ENCODE peak calls at places on chromosomes 3 and 15, in nine cellular contexts. P, V, N, S, J, Z, W, R and M are unnamed samples.

GRCh38 chr3:157310329-157311065 is 126.2 kb upstream of the PTX3 start:
- DNase-seq in P (no peak), W (no peak), N (no peak), Z (peak; percentile 30), J (peak; percentile 15), V (no peak), S (no peak), R (no peak), M (peak; percentile 5)

GRCh38 chr15:37764733-37765191 is 169.7 kb upstream of the TMCO5A start:
- DNase-seq in S (peak; percentile 83), J (peak; percentile 69), P (no peak), W (peak; percentile 7), R (peak; percentile 2), V (no peak), Z (peak; percentile 83), N (no peak), M (peak; percentile 77)

GRCh38 chr3:55165704-55166103 is 237.8 kb upstream of the LRTM1 start:
- DNase-seq in P (no peak), Z (no peak), J (no peak), R (no peak), V (no peak), N (no peak), W (no peak), S (no peak), M (no peak)

GRCh38 chr3:184176377-184177330 is 2.0 kb downstream of the AP2M1 start:
- DNase-seq in J (peak; percentile 99), V (no peak), N (no peak), R (no peak), W (no peak), P (peak; percentile 94), Z (peak; percentile 81), S (peak; percentile 94), M (peak; percentile 98)

GRCh38 chr3:71016141-71016845 is 567.2 kb downstream of the FOXP1 start:
- DNase-seq in W (no peak), S (peak; percentile 36), R (no peak), J (no peak), V (no peak), Z (no peak), N (no peak), P (no peak), M (no peak)

GRCh38 chr15:92960996-92961681 is 61.0 kb downstream of the CHD2 start:
- DNase-seq in S (no peak), Z (peak; percentile 22), P (no peak), J (no peak), V (no peak), W (no peak), R (no peak), N (no peak), M (no peak)

GRCh38 chr3:143795849-143796248 is 52.4 kb downstream of the SLC9A9 start:
- DNase-seq in S (no peak), W (no peak), V (no peak), R (no peak), P (no peak), Z (no peak), N (no peak), J (no peak), M (no peak)

GRCh38 chr3:133880886-133881455 is 14.7 kb downstream of the RAB6B start:
- DNase-seq in V (no peak), S (no peak), Z (no peak), P (peak; percentile 7), J (no peak), N (no peak), R (no peak), W (no peak), M (no peak)

GRCh38 chr3:126287536-126288181 is 69.5 kb downstream of the KLF15 start:
- DNase-seq in S (peak; percentile 49), W (no peak), J (peak; percentile 79), R (no peak), Z (no peak), P (peak; percentile 85), V (no peak), N (no peak), M (peak; percentile 53)